ENCODE peak calls at places on chromosomes 6 and 20, in four cellular contexts. B is NCI-H345, L is iris pigment epithelial cell, G is ACHN. E is an unnamed sample.

GRCh38 chr6:170250451-170250850 is 40.4 kb downstream of the DLL1 start:
- DNase-seq in L (no peak), G (no peak), B (no peak), E (no peak)

GRCh38 chr6:7052441-7052936 is 55.3 kb upstream of the RREB1 start:
- DNase-seq in B (no peak), L (peak; percentile 83), G (peak; percentile 29), E (peak; percentile 70)

GRCh38 chr6:6616670-6617069 is 28.1 kb downstream of the LY86 start:
- DNase-seq in L (no peak), B (no peak), G (no peak), E (no peak)

GRCh38 chr6:4809999-4810918 is 34.1 kb downstream of the CDYL start:
- DNase-seq in B (no peak), L (peak; percentile 70), G (peak; percentile 14), E (no peak)

GRCh38 chr6:79215233-79215824 is 19.2 kb downstream of the HMGN3 start:
- DNase-seq in G (no peak), L (peak; percentile 50), B (no peak), E (no peak)

GRCh38 chr6:137237413-137238170 is 18.4 kb upstream of the IFNGR1 start:
- DNase-seq in G (peak; percentile 15), L (peak; percentile 89), B (no peak), E (no peak)

GRCh38 chr6:156988276-156989158 is 211.3 kb downstream of the ARID1B start:
- DNase-seq in G (no peak), B (no peak), L (peak; percentile 14), E (peak; percentile 70)

GRCh38 chr20:32743237-32744112 is at the start of gene COMMD7:
- DNase-seq in L (peak; percentile 41), B (peak; percentile 81), G (peak; percentile 39), E (peak; percentile 34)

GRCh38 chr6:71333700-71334099 is 45.1 kb downstream of the OGFRL1 start:
- DNase-seq in B (no peak), G (peak; percentile 88), L (peak; percentile 88), E (no peak)

GRCh38 chr6:13384506-13384905 is 56.2 kb upstream of the TBC1D7 start:
- DNase-seq in B (no peak), L (no peak), G (no peak), E (no peak)

GRCh38 chr20:36959242-36959641 is 7.7 kb upstream of the SAMHD1 start:
- DNase-seq in L (peak; percentile 32), G (no peak), B (no peak), E (no peak)

GRCh38 chr6:3776881-3777507 is 25.5 kb upstream of the PXDC1 start:
- DNase-seq in G (no peak), L (no peak), B (no peak), E (peak; percentile 32)

GRCh38 chr6:158773581-158774449 is 45.4 kb downstream of the EZR start:
- DNase-seq in G (no peak), B (no peak), L (no peak), E (no peak)

GRCh38 chr6:56555438-56555872 is 87.2 kb downstream of the DST start:
- DNase-seq in B (peak; percentile 70), G (no peak), L (peak; percentile 72), E (peak; percentile 14)

GRCh38 chr6:163675611-163676010 is 261.1 kb downstream of the QKI start:
- DNase-seq in B (no peak), G (no peak), L (no peak), E (no peak)

GRCh38 chr20:45427236-45428149 is 11.6 kb downstream of the PIGT start:
- DNase-seq in B (no peak), L (no peak), G (no peak), E (no peak)

GRCh38 chr20:18001131-18001921 is 32.5 kb downstream of the MGME1 start:
- DNase-seq in L (peak; percentile 94), B (no peak), G (no peak), E (no peak)

GRCh38 chr20:63357921-63358905 is 2.9 kb downstream of the CHRNA4 start:
- DNase-seq in B (peak; percentile 95), G (no peak), L (no peak), E (peak; percentile 43)

GRCh38 chr20:45913105-45913504 is 1.1 kb upstream of the PLTP start:
- DNase-seq in B (no peak), G (no peak), L (peak; percentile 35), E (no peak)

GRCh38 chr6:18242062-18242851 is 22.1 kb downstream of the DEK start:
- DNase-seq in G (peak; percentile 46), B (no peak), L (peak; percentile 96), E (no peak)

GRCh38 chr6:10838794-10839333 is 525 bp upstream of the MAK start:
- DNase-seq in B (no peak), L (no peak), G (no peak), E (no peak)

GRCh38 chr20:55415567-55416142 is 589.7 kb downstream of the CBLN4 start:
- DNase-seq in L (peak; percentile 5), B (no peak), G (peak; percentile 35), E (peak; percentile 14)

GRCh38 chr20:17445561-17445960 is 85.6 kb downstream of the BFSP1 start:
- DNase-seq in L (no peak), B (no peak), G (no peak), E (no peak)

GRCh38 chr6:110053395-110054240 is 75.5 kb downstream of the GPR6 start:
- DNase-seq in L (peak; percentile 61), G (peak; percentile 51), B (peak; percentile 21), E (peak; percentile 66)

GRCh38 chr6:43267619-43268347 is 24.5 kb downstream of the TTBK1 start:
- DNase-seq in L (no peak), B (no peak), G (no peak), E (no peak)

GRCh38 chr20:32672982-32673727 is 586 bp downstream of the C20orf203 start:
- DNase-seq in B (peak; percentile 46), G (no peak), L (no peak), E (no peak)

GRCh38 chr6:110232456-110232855 is 52.2 kb downstream of the CDC40 start:
- DNase-seq in L (peak; percentile 45), B (no peak), G (no peak), E (peak; percentile 18)

GRCh38 chr6:11209941-11210340 is 22.5 kb downstream of the NEDD9 start:
- DNase-seq in B (no peak), L (peak; percentile 68), G (no peak), E (no peak)

GRCh38 chr6:148997863-148998262 is 251.0 kb downstream of the UST start:
- DNase-seq in G (no peak), L (peak; percentile 82), B (no peak), E (no peak)

GRCh38 chr6:137717074-137718073 is 149.7 kb upstream of the TNFAIP3 start:
- DNase-seq in L (no peak), B (peak; percentile 80), G (no peak), E (no peak)

GRCh38 chr6:47478233-47479155 is 905 bp downstream of the CD2AP start:
- DNase-seq in B (peak; percentile 11), L (peak; percentile 25), G (peak; percentile 45), E (peak; percentile 55)

GRCh38 chr20:60851826-60852704 is 400.0 kb upstream of the CDH4 start:
- DNase-seq in B (no peak), G (peak; percentile 19), L (no peak), E (peak; percentile 4)